ENCODE peak calls at places on chromosomes 1 and 21, in five cellular contexts. One of them, this sample, is unnamed.
A peak's percentile ranks its signal among the peaks of the same experiment; 100 is the strongest.

GRCh38 chr1:19179597-19180271 is 30.3 kb downstream of the UBR4 start:
- DNase-seq in CD8-positive, alpha-beta memory T cell: peak; percentile 37
- DNase-seq in heart left ventricle: no peak
- DNase-seq in suprapubic skin: no peak
- DNase-seq in HepG2: peak; percentile 33
- DNase-seq in this sample: peak; percentile 53

GRCh38 chr21:42350899-42351543 is at the start of gene TFF2:
- DNase-seq in HepG2: no peak
- DNase-seq in suprapubic skin: peak; percentile 75
- DNase-seq in heart left ventricle: no peak
- DNase-seq in CD8-positive, alpha-beta memory T cell: no peak
- DNase-seq in this sample: no peak

GRCh38 chr1:79695133-79695532 is 688.6 kb upstream of the ADGRL4 start:
- DNase-seq in suprapubic skin: no peak
- DNase-seq in HepG2: no peak
- DNase-seq in CD8-positive, alpha-beta memory T cell: no peak
- DNase-seq in heart left ventricle: no peak
- DNase-seq in this sample: no peak

GRCh38 chr1:202189012-202189790 is 4.4 kb upstream of the LGR6 start:
- DNase-seq in HepG2: peak; percentile 83
- DNase-seq in heart left ventricle: peak; percentile 65
- DNase-seq in CD8-positive, alpha-beta memory T cell: peak; percentile 67
- DNase-seq in suprapubic skin: peak; percentile 84
- DNase-seq in this sample: peak; percentile 66

GRCh38 chr1:54167422-54168139 is 14.8 kb upstream of the CDCP2 start:
- DNase-seq in suprapubic skin: no peak
- DNase-seq in HepG2: no peak
- DNase-seq in heart left ventricle: no peak
- DNase-seq in CD8-positive, alpha-beta memory T cell: no peak
- DNase-seq in this sample: no peak

GRCh38 chr1:45326627-45327591 is at the start of gene HPDL:
- DNase-seq in HepG2: no peak
- DNase-seq in suprapubic skin: no peak
- DNase-seq in CD8-positive, alpha-beta memory T cell: peak; percentile 48
- DNase-seq in heart left ventricle: peak; percentile 66
- DNase-seq in this sample: peak; percentile 33

GRCh38 chr1:214187933-214188332 is 93.0 kb upstream of the SMYD2 start:
- DNase-seq in HepG2: no peak
- DNase-seq in CD8-positive, alpha-beta memory T cell: no peak
- DNase-seq in heart left ventricle: no peak
- DNase-seq in suprapubic skin: no peak
- DNase-seq in this sample: no peak

GRCh38 chr1:246875041-246876026 is 56.4 kb downstream of the AHCTF1 start:
- DNase-seq in suprapubic skin: no peak
- DNase-seq in heart left ventricle: no peak
- DNase-seq in HepG2: no peak
- DNase-seq in CD8-positive, alpha-beta memory T cell: no peak
- DNase-seq in this sample: no peak

GRCh38 chr1:201021333-201022177 is 2.0 kb downstream of the KIF21B start:
- DNase-seq in suprapubic skin: no peak
- DNase-seq in HepG2: no peak
- DNase-seq in CD8-positive, alpha-beta memory T cell: peak; percentile 27
- DNase-seq in heart left ventricle: no peak
- DNase-seq in this sample: no peak

GRCh38 chr1:97186381-97186780 is 464.8 kb downstream of the PTBP2 start:
- DNase-seq in CD8-positive, alpha-beta memory T cell: no peak
- DNase-seq in suprapubic skin: no peak
- DNase-seq in heart left ventricle: no peak
- DNase-seq in HepG2: peak; percentile 3
- DNase-seq in this sample: no peak

GRCh38 chr1:48031676-48032075 is 34.5 kb upstream of the TRABD2B start:
- DNase-seq in heart left ventricle: no peak
- DNase-seq in CD8-positive, alpha-beta memory T cell: no peak
- DNase-seq in HepG2: no peak
- DNase-seq in suprapubic skin: no peak
- DNase-seq in this sample: no peak

GRCh38 chr1:153422450-153423068 is 6.2 kb downstream of the S100A7A start:
- DNase-seq in heart left ventricle: peak; percentile 74
- DNase-seq in suprapubic skin: no peak
- DNase-seq in CD8-positive, alpha-beta memory T cell: peak; percentile 49
- DNase-seq in HepG2: peak; percentile 34
- DNase-seq in this sample: peak; percentile 51

GRCh38 chr1:162823771-162824525 is 33.4 kb downstream of the HSD17B7 start:
- DNase-seq in CD8-positive, alpha-beta memory T cell: no peak
- DNase-seq in suprapubic skin: no peak
- DNase-seq in heart left ventricle: no peak
- DNase-seq in HepG2: no peak
- DNase-seq in this sample: no peak

GRCh38 chr1:245336149-245336983 is 181.6 kb downstream of the KIF26B start:
- DNase-seq in CD8-positive, alpha-beta memory T cell: no peak
- DNase-seq in HepG2: no peak
- DNase-seq in suprapubic skin: no peak
- DNase-seq in heart left ventricle: no peak
- DNase-seq in this sample: no peak

GRCh38 chr1:24536391-24536840 is 19.5 kb upstream of the NCMAP start:
- DNase-seq in suprapubic skin: no peak
- DNase-seq in HepG2: peak; percentile 35
- DNase-seq in heart left ventricle: no peak
- DNase-seq in CD8-positive, alpha-beta memory T cell: peak; percentile 89
- DNase-seq in this sample: peak; percentile 86

DNA sequence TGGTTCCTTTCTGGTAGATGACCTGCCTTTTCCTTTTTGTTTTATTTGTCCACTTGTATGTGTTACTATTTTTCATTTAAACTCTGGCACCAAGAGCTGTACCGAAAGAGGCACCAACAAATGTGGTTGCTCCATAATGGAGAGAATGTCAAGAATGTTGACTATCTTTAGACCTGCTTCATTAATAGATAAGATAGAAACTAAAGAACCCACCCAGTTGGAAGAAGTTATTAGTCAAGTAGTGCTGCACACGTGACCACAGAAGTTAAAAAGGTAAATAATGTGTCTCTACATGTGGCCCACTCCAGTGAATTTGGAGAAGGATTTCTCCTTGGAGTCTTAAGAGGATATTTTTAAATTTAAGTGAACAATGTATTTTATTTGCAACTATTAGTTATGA is 9.3 kb downstream of the ATP1A1 start:
- DNase-seq in CD8-positive, alpha-beta memory T cell: no peak
- DNase-seq in HepG2: peak; percentile 22
- DNase-seq in suprapubic skin: no peak
- DNase-seq in heart left ventricle: no peak
- DNase-seq in this sample: no peak
- H3K4me1 ChIP-seq in CD8-positive, alpha-beta memory T cell: peaks cover 67% of the 10 kb centered on the region
- H3K4me1 ChIP-seq in HepG2: peaks cover 57% of the 10 kb centered on the region
- H3K4me1 ChIP-seq in suprapubic skin: peaks cover 72% of the 10 kb centered on the region
- H3K4me1 ChIP-seq in heart left ventricle: peaks cover 58% of the 10 kb centered on the region
- H3K4me1 ChIP-seq in this sample: peaks cover 70% of the 10 kb centered on the region

DNA sequence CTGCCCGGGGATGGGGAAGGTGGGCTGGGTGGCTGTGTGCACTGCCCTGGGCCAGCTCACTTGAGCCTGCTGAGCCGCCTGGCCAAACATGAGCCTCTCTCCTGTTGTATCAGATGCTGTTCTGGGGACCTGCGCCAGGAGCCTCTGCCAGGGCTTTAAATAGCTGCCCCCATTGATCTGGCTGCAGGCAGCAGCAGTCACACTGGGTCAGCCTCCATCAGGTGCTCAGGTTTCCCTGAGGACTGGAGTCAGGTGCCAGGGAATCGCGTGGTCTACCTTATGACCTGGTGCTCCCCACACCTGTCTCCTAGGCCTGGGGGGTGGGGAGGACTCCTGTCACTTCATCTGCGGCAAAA is 700 bp upstream of the CCDC28B start:
- DNase-seq in heart left ventricle: peak; percentile 77
- DNase-seq in HepG2: no peak
- DNase-seq in CD8-positive, alpha-beta memory T cell: no peak
- DNase-seq in suprapubic skin: no peak
- DNase-seq in this sample: no peak
- H3K27ac ChIP-seq in heart left ventricle: peak overlapping the region; percentile 85
- H3K27ac ChIP-seq in HepG2: no peak overlapping the region
- H3K27ac ChIP-seq in CD8-positive, alpha-beta memory T cell: peak overlapping the region; percentile 81
- H3K27ac ChIP-seq in suprapubic skin: peak overlapping the region; percentile 71
- H3K27ac ChIP-seq in this sample: peak overlapping the region; percentile 84

DNA sequence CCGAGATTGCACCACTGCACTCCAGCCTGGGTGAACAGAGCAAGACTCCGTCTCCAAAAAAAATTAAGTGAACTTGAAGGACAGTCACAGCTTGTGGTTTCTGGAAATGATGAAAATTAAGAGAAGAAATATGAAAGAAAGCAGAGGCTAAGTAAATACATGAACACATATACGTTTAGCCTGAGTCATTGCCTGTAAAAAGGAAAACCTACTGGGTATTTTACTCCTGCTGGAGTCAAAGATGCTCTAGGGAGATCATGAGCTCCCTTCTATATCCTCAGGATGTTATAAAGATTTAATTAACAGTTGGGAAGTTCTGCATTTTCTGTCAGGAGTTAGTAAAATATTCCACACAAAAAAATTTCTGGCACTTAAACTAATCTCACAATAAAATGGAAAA is 43.5 kb upstream of the TTC39A start:
- DNase-seq in suprapubic skin: no peak
- DNase-seq in heart left ventricle: no peak
- DNase-seq in CD8-positive, alpha-beta memory T cell: no peak
- DNase-seq in HepG2: no peak
- DNase-seq in this sample: no peak
- H3K36me3 ChIP-seq in suprapubic skin: peaks cover 51% of the 10 kb centered on the region
- H3K36me3 ChIP-seq in heart left ventricle: no peaks in the 10 kb centered on the region
- H3K36me3 ChIP-seq in CD8-positive, alpha-beta memory T cell: peaks cover 8% of the 10 kb centered on the region
- H3K36me3 ChIP-seq in HepG2: peaks cover 12% of the 10 kb centered on the region
- H3K36me3 ChIP-seq in this sample: no peaks in the 10 kb centered on the region

GRCh38 chr1:158118713-158119402 is 61.8 kb upstream of the CD1D start:
- DNase-seq in heart left ventricle: no peak
- DNase-seq in CD8-positive, alpha-beta memory T cell: no peak
- DNase-seq in HepG2: no peak
- DNase-seq in suprapubic skin: no peak
- DNase-seq in this sample: no peak

GRCh38 chr1:158121604-158122254 is 59.0 kb upstream of the CD1D start:
- DNase-seq in CD8-positive, alpha-beta memory T cell: peak; percentile 7
- DNase-seq in suprapubic skin: no peak
- DNase-seq in heart left ventricle: no peak
- DNase-seq in HepG2: peak; percentile 25
- DNase-seq in this sample: no peak

GRCh38 chr1:158117854-158118691 is 62.6 kb upstream of the CD1D start:
- DNase-seq in heart left ventricle: peak; percentile 40
- DNase-seq in HepG2: peak; percentile 28
- DNase-seq in suprapubic skin: no peak
- DNase-seq in CD8-positive, alpha-beta memory T cell: peak; percentile 17
- DNase-seq in this sample: no peak

GRCh38 chr1:158122823-158123390 is 57.8 kb upstream of the CD1D start:
- DNase-seq in suprapubic skin: no peak
- DNase-seq in heart left ventricle: no peak
- DNase-seq in HepG2: no peak
- DNase-seq in CD8-positive, alpha-beta memory T cell: no peak
- DNase-seq in this sample: no peak

GRCh38 chr1:158120254-158120653 is 60.4 kb upstream of the CD1D start:
- DNase-seq in heart left ventricle: no peak
- DNase-seq in CD8-positive, alpha-beta memory T cell: no peak
- DNase-seq in HepG2: no peak
- DNase-seq in suprapubic skin: no peak
- DNase-seq in this sample: no peak
- H3K4me1 ChIP-seq in heart left ventricle: no peaks in the 10 kb centered on the region
- H3K4me1 ChIP-seq in CD8-positive, alpha-beta memory T cell: no peaks in the 10 kb centered on the region
- H3K4me1 ChIP-seq in HepG2: no peaks in the 10 kb centered on the region
- H3K4me1 ChIP-seq in suprapubic skin: peaks cover 11% of the 10 kb centered on the region
- H3K4me1 ChIP-seq in this sample: peaks cover 11% of the 10 kb centered on the region

GRCh38 chr1:234958066-234958701 is 170.5 kb downstream of the TOMM20 start:
- DNase-seq in suprapubic skin: peak; percentile 69
- DNase-seq in heart left ventricle: no peak
- DNase-seq in CD8-positive, alpha-beta memory T cell: no peak
- DNase-seq in HepG2: peak; percentile 78
- DNase-seq in this sample: no peak
- H3K27ac ChIP-seq in suprapubic skin: no peak overlapping the region
- H3K27ac ChIP-seq in heart left ventricle: no peak overlapping the region
- H3K27ac ChIP-seq in CD8-positive, alpha-beta memory T cell: peak overlapping the region; percentile 38
- H3K27ac ChIP-seq in HepG2: peak overlapping the region; percentile 100
- H3K27ac ChIP-seq in this sample: no peak overlapping the region

This sample was measured in CD4-positive, alpha-beta memory T cell.